ENCODE peak calls at places on chromosomes 7 and 10, in ten cellular contexts. One of them, this sample, is unnamed.

GRCh38 chr7:152076324-152076821 is 50.9 kb downstream of the GALNT11 start:
- DNase-seq in activated CD4-positive, alpha-beta T cell treated with anti-CD3 and anti-CD28 coated beads, Interleukin-2, amount 50 U/mL, for 24 hours: peak
- DNase-seq in AML-193: peak
- DNase-seq in activated CD8-positive, alpha-beta memory T cell treated with anti-CD3 and anti-CD28 coated beads for 48 hours: no peak
- DNase-seq in dorsolateral prefrontal cortex: no peak
- DNase-seq in WERI-Rb-1: peak
- DNase-seq in neuronal stem cell: peak
- DNase-seq in left cardiac atrium: no peak
- DNase-seq in HCT116: peak
- DNase-seq in retinal pigment epithelial cell: no peak
- DNase-seq in this sample: peak

GRCh38 chr10:110547139-110547761 is 20.2 kb upstream of the SMC3 start:
- DNase-seq in left cardiac atrium: no peak
- DNase-seq in activated CD8-positive, alpha-beta memory T cell treated with anti-CD3 and anti-CD28 coated beads for 48 hours: no peak
- DNase-seq in dorsolateral prefrontal cortex: no peak
- DNase-seq in WERI-Rb-1: no peak
- DNase-seq in neuronal stem cell: no peak
- DNase-seq in activated CD4-positive, alpha-beta T cell treated with anti-CD3 and anti-CD28 coated beads, Interleukin-2, amount 50 U/mL, for 24 hours: no peak
- DNase-seq in AML-193: peak
- DNase-seq in retinal pigment epithelial cell: no peak
- DNase-seq in HCT116: peak
- DNase-seq in this sample: peak

GRCh38 chr7:73635428-73636200 is 11.3 kb upstream of the MLXIPL start:
- DNase-seq in activated CD8-positive, alpha-beta memory T cell treated with anti-CD3 and anti-CD28 coated beads for 48 hours: no peak
- DNase-seq in activated CD4-positive, alpha-beta T cell treated with anti-CD3 and anti-CD28 coated beads, Interleukin-2, amount 50 U/mL, for 24 hours: no peak
- DNase-seq in HCT116: no peak
- DNase-seq in left cardiac atrium: no peak
- DNase-seq in dorsolateral prefrontal cortex: no peak
- DNase-seq in WERI-Rb-1: no peak
- DNase-seq in neuronal stem cell: no peak
- DNase-seq in AML-193: no peak
- DNase-seq in retinal pigment epithelial cell: no peak
- DNase-seq in this sample: no peak

GRCh38 chr7:132251327-132251659 is 325.0 kb downstream of the PLXNA4 start:
- DNase-seq in dorsolateral prefrontal cortex: peak
- DNase-seq in WERI-Rb-1: no peak
- DNase-seq in AML-193: no peak
- DNase-seq in activated CD8-positive, alpha-beta memory T cell treated with anti-CD3 and anti-CD28 coated beads for 48 hours: no peak
- DNase-seq in activated CD4-positive, alpha-beta T cell treated with anti-CD3 and anti-CD28 coated beads, Interleukin-2, amount 50 U/mL, for 24 hours: no peak
- DNase-seq in left cardiac atrium: peak
- DNase-seq in retinal pigment epithelial cell: peak
- DNase-seq in neuronal stem cell: peak
- DNase-seq in HCT116: no peak
- DNase-seq in this sample: peak

GRCh38 chr10:3415038-3415736 is 242.6 kb upstream of the PITRM1 start:
- DNase-seq in HCT116: no peak
- DNase-seq in AML-193: no peak
- DNase-seq in WERI-Rb-1: no peak
- DNase-seq in retinal pigment epithelial cell: no peak
- DNase-seq in activated CD8-positive, alpha-beta memory T cell treated with anti-CD3 and anti-CD28 coated beads for 48 hours: no peak
- DNase-seq in dorsolateral prefrontal cortex: no peak
- DNase-seq in left cardiac atrium: no peak
- DNase-seq in neuronal stem cell: no peak
- DNase-seq in activated CD4-positive, alpha-beta T cell treated with anti-CD3 and anti-CD28 coated beads, Interleukin-2, amount 50 U/mL, for 24 hours: no peak
- DNase-seq in this sample: no peak

GRCh38 chr7:121323515-121323914 is 5.3 kb upstream of the WNT16 start:
- DNase-seq in activated CD8-positive, alpha-beta memory T cell treated with anti-CD3 and anti-CD28 coated beads for 48 hours: no peak
- DNase-seq in dorsolateral prefrontal cortex: no peak
- DNase-seq in WERI-Rb-1: no peak
- DNase-seq in left cardiac atrium: no peak
- DNase-seq in retinal pigment epithelial cell: no peak
- DNase-seq in neuronal stem cell: no peak
- DNase-seq in HCT116: no peak
- DNase-seq in activated CD4-positive, alpha-beta T cell treated with anti-CD3 and anti-CD28 coated beads, Interleukin-2, amount 50 U/mL, for 24 hours: no peak
- DNase-seq in AML-193: no peak
- DNase-seq in this sample: no peak

GRCh38 chr7:18457832-18458231 is 37.7 kb upstream of the HDAC9 start:
- DNase-seq in HCT116: no peak
- DNase-seq in retinal pigment epithelial cell: no peak
- DNase-seq in left cardiac atrium: no peak
- DNase-seq in neuronal stem cell: no peak
- DNase-seq in activated CD8-positive, alpha-beta memory T cell treated with anti-CD3 and anti-CD28 coated beads for 48 hours: no peak
- DNase-seq in AML-193: no peak
- DNase-seq in WERI-Rb-1: no peak
- DNase-seq in activated CD4-positive, alpha-beta T cell treated with anti-CD3 and anti-CD28 coated beads, Interleukin-2, amount 50 U/mL, for 24 hours: no peak
- DNase-seq in dorsolateral prefrontal cortex: no peak
- DNase-seq in this sample: peak

GRCh38 chr7:73397936-73398335 is 35.6 kb upstream of the FZD9 start:
- DNase-seq in dorsolateral prefrontal cortex: no peak
- DNase-seq in activated CD8-positive, alpha-beta memory T cell treated with anti-CD3 and anti-CD28 coated beads for 48 hours: no peak
- DNase-seq in left cardiac atrium: no peak
- DNase-seq in retinal pigment epithelial cell: no peak
- DNase-seq in neuronal stem cell: peak
- DNase-seq in HCT116: no peak
- DNase-seq in WERI-Rb-1: peak
- DNase-seq in activated CD4-positive, alpha-beta T cell treated with anti-CD3 and anti-CD28 coated beads, Interleukin-2, amount 50 U/mL, for 24 hours: no peak
- DNase-seq in AML-193: no peak
- DNase-seq in this sample: no peak

GRCh38 chr7:102117743-102118142 is 168.9 kb upstream of the SH2B2 start:
- DNase-seq in WERI-Rb-1: no peak
- DNase-seq in dorsolateral prefrontal cortex: no peak
- DNase-seq in activated CD4-positive, alpha-beta T cell treated with anti-CD3 and anti-CD28 coated beads, Interleukin-2, amount 50 U/mL, for 24 hours: no peak
- DNase-seq in left cardiac atrium: no peak
- DNase-seq in retinal pigment epithelial cell: no peak
- DNase-seq in neuronal stem cell: no peak
- DNase-seq in HCT116: no peak
- DNase-seq in AML-193: no peak
- DNase-seq in activated CD8-positive, alpha-beta memory T cell treated with anti-CD3 and anti-CD28 coated beads for 48 hours: no peak
- DNase-seq in this sample: no peak

GRCh38 chr10:22605168-22605567 is 109.2 kb downstream of the PIP4K2A start:
- DNase-seq in AML-193: peak
- DNase-seq in dorsolateral prefrontal cortex: no peak
- DNase-seq in WERI-Rb-1: no peak
- DNase-seq in activated CD8-positive, alpha-beta memory T cell treated with anti-CD3 and anti-CD28 coated beads for 48 hours: no peak
- DNase-seq in HCT116: no peak
- DNase-seq in activated CD4-positive, alpha-beta T cell treated with anti-CD3 and anti-CD28 coated beads, Interleukin-2, amount 50 U/mL, for 24 hours: no peak
- DNase-seq in neuronal stem cell: no peak
- DNase-seq in left cardiac atrium: no peak
- DNase-seq in retinal pigment epithelial cell: peak
- DNase-seq in this sample: no peak

GRCh38 chr10:91115618-91116390 is 104.7 kb upstream of the PCGF5 start:
- DNase-seq in AML-193: no peak
- DNase-seq in activated CD8-positive, alpha-beta memory T cell treated with anti-CD3 and anti-CD28 coated beads for 48 hours: no peak
- DNase-seq in WERI-Rb-1: no peak
- DNase-seq in activated CD4-positive, alpha-beta T cell treated with anti-CD3 and anti-CD28 coated beads, Interleukin-2, amount 50 U/mL, for 24 hours: no peak
- DNase-seq in retinal pigment epithelial cell: no peak
- DNase-seq in neuronal stem cell: no peak
- DNase-seq in HCT116: no peak
- DNase-seq in left cardiac atrium: no peak
- DNase-seq in dorsolateral prefrontal cortex: no peak
- DNase-seq in this sample: no peak

GRCh38 chr10:46525177-46525823 is 31.2 kb downstream of the GPRIN2 start:
- DNase-seq in WERI-Rb-1: no peak
- DNase-seq in retinal pigment epithelial cell: peak
- DNase-seq in dorsolateral prefrontal cortex: peak
- DNase-seq in activated CD8-positive, alpha-beta memory T cell treated with anti-CD3 and anti-CD28 coated beads for 48 hours: no peak
- DNase-seq in activated CD4-positive, alpha-beta T cell treated with anti-CD3 and anti-CD28 coated beads, Interleukin-2, amount 50 U/mL, for 24 hours: no peak
- DNase-seq in HCT116: peak
- DNase-seq in left cardiac atrium: no peak
- DNase-seq in neuronal stem cell: no peak
- DNase-seq in AML-193: no peak
- DNase-seq in this sample: peak

GRCh38 chr10:58513189-58514101 is 773 bp downstream of the BICC1 start:
- DNase-seq in HCT116: no peak
- DNase-seq in left cardiac atrium: peak
- DNase-seq in AML-193: no peak
- DNase-seq in WERI-Rb-1: peak
- DNase-seq in retinal pigment epithelial cell: no peak
- DNase-seq in activated CD8-positive, alpha-beta memory T cell treated with anti-CD3 and anti-CD28 coated beads for 48 hours: no peak
- DNase-seq in activated CD4-positive, alpha-beta T cell treated with anti-CD3 and anti-CD28 coated beads, Interleukin-2, amount 50 U/mL, for 24 hours: no peak
- DNase-seq in dorsolateral prefrontal cortex: peak
- DNase-seq in neuronal stem cell: peak
- DNase-seq in this sample: peak

GRCh38 chr10:124030061-124030460 is 63.3 kb downstream of the CHST15 start:
- DNase-seq in activated CD4-positive, alpha-beta T cell treated with anti-CD3 and anti-CD28 coated beads, Interleukin-2, amount 50 U/mL, for 24 hours: no peak
- DNase-seq in activated CD8-positive, alpha-beta memory T cell treated with anti-CD3 and anti-CD28 coated beads for 48 hours: no peak
- DNase-seq in HCT116: no peak
- DNase-seq in AML-193: no peak
- DNase-seq in left cardiac atrium: no peak
- DNase-seq in WERI-Rb-1: no peak
- DNase-seq in retinal pigment epithelial cell: no peak
- DNase-seq in neuronal stem cell: no peak
- DNase-seq in dorsolateral prefrontal cortex: no peak
- DNase-seq in this sample: no peak

GRCh38 chr7:3753868-3754267 is 452.8 kb downstream of the SDK1 start:
- DNase-seq in AML-193: no peak
- DNase-seq in activated CD4-positive, alpha-beta T cell treated with anti-CD3 and anti-CD28 coated beads, Interleukin-2, amount 50 U/mL, for 24 hours: no peak
- DNase-seq in activated CD8-positive, alpha-beta memory T cell treated with anti-CD3 and anti-CD28 coated beads for 48 hours: no peak
- DNase-seq in neuronal stem cell: no peak
- DNase-seq in left cardiac atrium: no peak
- DNase-seq in retinal pigment epithelial cell: no peak
- DNase-seq in dorsolateral prefrontal cortex: no peak
- DNase-seq in WERI-Rb-1: no peak
- DNase-seq in HCT116: no peak
- DNase-seq in this sample: no peak

GRCh38 chr10:49408437-49409306 is 12.8 kb upstream of the DRGX start:
- DNase-seq in left cardiac atrium: no peak
- DNase-seq in HCT116: peak
- DNase-seq in WERI-Rb-1: no peak
- DNase-seq in dorsolateral prefrontal cortex: no peak
- DNase-seq in AML-193: no peak
- DNase-seq in activated CD8-positive, alpha-beta memory T cell treated with anti-CD3 and anti-CD28 coated beads for 48 hours: no peak
- DNase-seq in activated CD4-positive, alpha-beta T cell treated with anti-CD3 and anti-CD28 coated beads, Interleukin-2, amount 50 U/mL, for 24 hours: no peak
- DNase-seq in retinal pigment epithelial cell: no peak
- DNase-seq in neuronal stem cell: no peak
- DNase-seq in this sample: no peak

GRCh38 chr10:29435809-29436501 is 147.1 kb downstream of the LYZL1 start:
- DNase-seq in neuronal stem cell: no peak
- DNase-seq in WERI-Rb-1: no peak
- DNase-seq in AML-193: no peak
- DNase-seq in activated CD4-positive, alpha-beta T cell treated with anti-CD3 and anti-CD28 coated beads, Interleukin-2, amount 50 U/mL, for 24 hours: no peak
- DNase-seq in left cardiac atrium: no peak
- DNase-seq in retinal pigment epithelial cell: no peak
- DNase-seq in HCT116: no peak
- DNase-seq in dorsolateral prefrontal cortex: no peak
- DNase-seq in activated CD8-positive, alpha-beta memory T cell treated with anti-CD3 and anti-CD28 coated beads for 48 hours: no peak
- DNase-seq in this sample: no peak

GRCh38 chr10:73956476-73957338 is 41.2 kb upstream of the VCL start:
- DNase-seq in retinal pigment epithelial cell: no peak
- DNase-seq in AML-193: peak
- DNase-seq in WERI-Rb-1: no peak
- DNase-seq in activated CD8-positive, alpha-beta memory T cell treated with anti-CD3 and anti-CD28 coated beads for 48 hours: no peak
- DNase-seq in left cardiac atrium: no peak
- DNase-seq in activated CD4-positive, alpha-beta T cell treated with anti-CD3 and anti-CD28 coated beads, Interleukin-2, amount 50 U/mL, for 24 hours: peak
- DNase-seq in neuronal stem cell: no peak
- DNase-seq in dorsolateral prefrontal cortex: no peak
- DNase-seq in HCT116: no peak
- DNase-seq in this sample: no peak

GRCh38 chr7:5629941-5630340 is 151.5 kb downstream of the RNF216 start:
- DNase-seq in WERI-Rb-1: no peak
- DNase-seq in retinal pigment epithelial cell: no peak
- DNase-seq in HCT116: peak
- DNase-seq in left cardiac atrium: no peak
- DNase-seq in neuronal stem cell: no peak
- DNase-seq in AML-193: no peak
- DNase-seq in activated CD4-positive, alpha-beta T cell treated with anti-CD3 and anti-CD28 coated beads, Interleukin-2, amount 50 U/mL, for 24 hours: peak
- DNase-seq in dorsolateral prefrontal cortex: no peak
- DNase-seq in activated CD8-positive, alpha-beta memory T cell treated with anti-CD3 and anti-CD28 coated beads for 48 hours: peak
- DNase-seq in this sample: no peak

GRCh38 chr10:26987851-26988250 is 112.4 kb downstream of the ANKRD26 start:
- DNase-seq in AML-193: no peak
- DNase-seq in left cardiac atrium: no peak
- DNase-seq in dorsolateral prefrontal cortex: no peak
- DNase-seq in HCT116: no peak
- DNase-seq in neuronal stem cell: no peak
- DNase-seq in retinal pigment epithelial cell: no peak
- DNase-seq in activated CD4-positive, alpha-beta T cell treated with anti-CD3 and anti-CD28 coated beads, Interleukin-2, amount 50 U/mL, for 24 hours: no peak
- DNase-seq in WERI-Rb-1: no peak
- DNase-seq in activated CD8-positive, alpha-beta memory T cell treated with anti-CD3 and anti-CD28 coated beads for 48 hours: no peak
- DNase-seq in this sample: no peak

GRCh38 chr10:33134011-33134751 is 176.2 kb upstream of the ITGB1 start:
- DNase-seq in left cardiac atrium: peak
- DNase-seq in activated CD8-positive, alpha-beta memory T cell treated with anti-CD3 and anti-CD28 coated beads for 48 hours: no peak
- DNase-seq in HCT116: peak
- DNase-seq in neuronal stem cell: no peak
- DNase-seq in AML-193: no peak
- DNase-seq in dorsolateral prefrontal cortex: no peak
- DNase-seq in activated CD4-positive, alpha-beta T cell treated with anti-CD3 and anti-CD28 coated beads, Interleukin-2, amount 50 U/mL, for 24 hours: peak
- DNase-seq in WERI-Rb-1: no peak
- DNase-seq in retinal pigment epithelial cell: peak
- DNase-seq in this sample: peak

GRCh38 chr10:112954974-112955735 is 5.1 kb downstream of the TCF7L2 start:
- DNase-seq in left cardiac atrium: no peak
- DNase-seq in retinal pigment epithelial cell: no peak
- DNase-seq in WERI-Rb-1: no peak
- DNase-seq in activated CD4-positive, alpha-beta T cell treated with anti-CD3 and anti-CD28 coated beads, Interleukin-2, amount 50 U/mL, for 24 hours: no peak
- DNase-seq in dorsolateral prefrontal cortex: no peak
- DNase-seq in neuronal stem cell: no peak
- DNase-seq in HCT116: no peak
- DNase-seq in AML-193: no peak
- DNase-seq in activated CD8-positive, alpha-beta memory T cell treated with anti-CD3 and anti-CD28 coated beads for 48 hours: no peak
- DNase-seq in this sample: no peak

GRCh38 chr7:98205162-98205845 is 5.9 kb upstream of the BHLHA15 start:
- DNase-seq in WERI-Rb-1: no peak
- DNase-seq in left cardiac atrium: no peak
- DNase-seq in HCT116: no peak
- DNase-seq in retinal pigment epithelial cell: no peak
- DNase-seq in AML-193: no peak
- DNase-seq in neuronal stem cell: no peak
- DNase-seq in dorsolateral prefrontal cortex: no peak
- DNase-seq in activated CD8-positive, alpha-beta memory T cell treated with anti-CD3 and anti-CD28 coated beads for 48 hours: no peak
- DNase-seq in activated CD4-positive, alpha-beta T cell treated with anti-CD3 and anti-CD28 coated beads, Interleukin-2, amount 50 U/mL, for 24 hours: no peak
- DNase-seq in this sample: no peak

This sample was measured in LoVo.